ENCODE peak calls at places on chromosomes 5 and 9, in ten cellular contexts. One of them, this sample, is unnamed.

GRCh38 chr5:32446660-32447059 is 2.1 kb upstream of the ZFR start:
- DNase-seq in brain microvascular endothelial cell: no peak
- DNase-seq in CD8-positive, alpha-beta memory T cell: no peak
- DNase-seq in uterus: no peak
- DNase-seq in NCI-H1694 treated with DMSO at 0.1 percent for 48 hours: no peak
- DNase-seq in anterior cingulate cortex: no peak
- DNase-seq in fibroblast of mammary gland: no peak
- DNase-seq in activated naive CD8-positive, alpha-beta T cell treated with anti-CD3 and anti-CD28 coated beads for 36 hours: no peak
- DNase-seq in left ventricle myocardium superior: no peak
- DNase-seq in NCI-H1105 treated with DMSO at 0.1 percent for 48 hours: no peak
- DNase-seq in this sample: no peak

GRCh38 chr9:120942186-120943001 is 15.8 kb upstream of the TRAF1 start:
- DNase-seq in fibroblast of mammary gland: no peak
- DNase-seq in brain microvascular endothelial cell: no peak
- DNase-seq in NCI-H1105 treated with DMSO at 0.1 percent for 48 hours: no peak
- DNase-seq in left ventricle myocardium superior: no peak
- DNase-seq in uterus: peak; percentile 69
- DNase-seq in anterior cingulate cortex: no peak
- DNase-seq in activated naive CD8-positive, alpha-beta T cell treated with anti-CD3 and anti-CD28 coated beads for 36 hours: no peak
- DNase-seq in NCI-H1694 treated with DMSO at 0.1 percent for 48 hours: no peak
- DNase-seq in CD8-positive, alpha-beta memory T cell: no peak
- DNase-seq in this sample: no peak

GRCh38 chr9:100087218-100087617 is 11.6 kb downstream of the ERP44 start:
- DNase-seq in left ventricle myocardium superior: no peak
- DNase-seq in uterus: no peak
- DNase-seq in NCI-H1105 treated with DMSO at 0.1 percent for 48 hours: no peak
- DNase-seq in brain microvascular endothelial cell: peak; percentile 79
- DNase-seq in NCI-H1694 treated with DMSO at 0.1 percent for 48 hours: no peak
- DNase-seq in fibroblast of mammary gland: peak; percentile 51
- DNase-seq in activated naive CD8-positive, alpha-beta T cell treated with anti-CD3 and anti-CD28 coated beads for 36 hours: no peak
- DNase-seq in CD8-positive, alpha-beta memory T cell: no peak
- DNase-seq in anterior cingulate cortex: no peak
- DNase-seq in this sample: peak; percentile 51

GRCh38 chr5:149745212-149745943 is 15.3 kb downstream of the PPARGC1B start:
- DNase-seq in left ventricle myocardium superior: no peak
- DNase-seq in anterior cingulate cortex: no peak
- DNase-seq in fibroblast of mammary gland: no peak
- DNase-seq in CD8-positive, alpha-beta memory T cell: no peak
- DNase-seq in NCI-H1694 treated with DMSO at 0.1 percent for 48 hours: no peak
- DNase-seq in uterus: no peak
- DNase-seq in NCI-H1105 treated with DMSO at 0.1 percent for 48 hours: no peak
- DNase-seq in activated naive CD8-positive, alpha-beta T cell treated with anti-CD3 and anti-CD28 coated beads for 36 hours: no peak
- DNase-seq in brain microvascular endothelial cell: no peak
- DNase-seq in this sample: no peak

GRCh38 chr9:110626109-110626829 is 42.3 kb upstream of the MUSK start:
- DNase-seq in left ventricle myocardium superior: no peak
- DNase-seq in CD8-positive, alpha-beta memory T cell: no peak
- DNase-seq in anterior cingulate cortex: no peak
- DNase-seq in brain microvascular endothelial cell: peak; percentile 80
- DNase-seq in activated naive CD8-positive, alpha-beta T cell treated with anti-CD3 and anti-CD28 coated beads for 36 hours: peak; percentile 18
- DNase-seq in NCI-H1694 treated with DMSO at 0.1 percent for 48 hours: no peak
- DNase-seq in uterus: no peak
- DNase-seq in fibroblast of mammary gland: peak; percentile 94
- DNase-seq in NCI-H1105 treated with DMSO at 0.1 percent for 48 hours: no peak
- DNase-seq in this sample: peak; percentile 72

GRCh38 chr9:124835026-124835501 is 18.2 kb upstream of the WDR38 start:
- DNase-seq in brain microvascular endothelial cell: peak; percentile 91
- DNase-seq in left ventricle myocardium superior: peak; percentile 93
- DNase-seq in fibroblast of mammary gland: peak; percentile 87
- DNase-seq in uterus: peak; percentile 70
- DNase-seq in CD8-positive, alpha-beta memory T cell: no peak
- DNase-seq in NCI-H1105 treated with DMSO at 0.1 percent for 48 hours: peak; percentile 88
- DNase-seq in NCI-H1694 treated with DMSO at 0.1 percent for 48 hours: peak; percentile 76
- DNase-seq in anterior cingulate cortex: no peak
- DNase-seq in activated naive CD8-positive, alpha-beta T cell treated with anti-CD3 and anti-CD28 coated beads for 36 hours: no peak
- DNase-seq in this sample: peak; percentile 63

GRCh38 chr5:112183103-112183634 is 235.9 kb downstream of the EPB41L4A start:
- DNase-seq in left ventricle myocardium superior: no peak
- DNase-seq in uterus: no peak
- DNase-seq in brain microvascular endothelial cell: peak; percentile 35
- DNase-seq in anterior cingulate cortex: no peak
- DNase-seq in activated naive CD8-positive, alpha-beta T cell treated with anti-CD3 and anti-CD28 coated beads for 36 hours: no peak
- DNase-seq in NCI-H1694 treated with DMSO at 0.1 percent for 48 hours: no peak
- DNase-seq in CD8-positive, alpha-beta memory T cell: no peak
- DNase-seq in fibroblast of mammary gland: no peak
- DNase-seq in NCI-H1105 treated with DMSO at 0.1 percent for 48 hours: no peak
- DNase-seq in this sample: no peak

GRCh38 chr9:75891277-75892167 is 1.0 kb downstream of the PCSK5 start:
- DNase-seq in NCI-H1694 treated with DMSO at 0.1 percent for 48 hours: no peak
- DNase-seq in left ventricle myocardium superior: peak; percentile 48
- DNase-seq in brain microvascular endothelial cell: peak; percentile 54
- DNase-seq in anterior cingulate cortex: no peak
- DNase-seq in fibroblast of mammary gland: peak; percentile 30
- DNase-seq in CD8-positive, alpha-beta memory T cell: peak; percentile 48
- DNase-seq in NCI-H1105 treated with DMSO at 0.1 percent for 48 hours: peak; percentile 44
- DNase-seq in activated naive CD8-positive, alpha-beta T cell treated with anti-CD3 and anti-CD28 coated beads for 36 hours: peak; percentile 34
- DNase-seq in uterus: peak; percentile 47
- DNase-seq in this sample: no peak

GRCh38 chr5:95283761-95284511 is 958 bp downstream of the MCTP1 start:
- DNase-seq in NCI-H1694 treated with DMSO at 0.1 percent for 48 hours: peak; percentile 27
- DNase-seq in left ventricle myocardium superior: peak; percentile 33
- DNase-seq in NCI-H1105 treated with DMSO at 0.1 percent for 48 hours: peak; percentile 57
- DNase-seq in uterus: no peak
- DNase-seq in CD8-positive, alpha-beta memory T cell: no peak
- DNase-seq in anterior cingulate cortex: no peak
- DNase-seq in activated naive CD8-positive, alpha-beta T cell treated with anti-CD3 and anti-CD28 coated beads for 36 hours: peak; percentile 35
- DNase-seq in fibroblast of mammary gland: no peak
- DNase-seq in brain microvascular endothelial cell: no peak
- DNase-seq in this sample: no peak

GRCh38 chr5:174596429-174596828 is 128.0 kb upstream of the MSX2 start:
- DNase-seq in activated naive CD8-positive, alpha-beta T cell treated with anti-CD3 and anti-CD28 coated beads for 36 hours: no peak
- DNase-seq in NCI-H1694 treated with DMSO at 0.1 percent for 48 hours: no peak
- DNase-seq in left ventricle myocardium superior: no peak
- DNase-seq in fibroblast of mammary gland: no peak
- DNase-seq in uterus: no peak
- DNase-seq in NCI-H1105 treated with DMSO at 0.1 percent for 48 hours: no peak
- DNase-seq in CD8-positive, alpha-beta memory T cell: no peak
- DNase-seq in anterior cingulate cortex: no peak
- DNase-seq in brain microvascular endothelial cell: peak; percentile 26
- DNase-seq in this sample: no peak

GRCh38 chr5:28523887-28524637 is 1485.7 kb upstream of the CDH9 start:
- DNase-seq in anterior cingulate cortex: no peak
- DNase-seq in activated naive CD8-positive, alpha-beta T cell treated with anti-CD3 and anti-CD28 coated beads for 36 hours: no peak
- DNase-seq in CD8-positive, alpha-beta memory T cell: no peak
- DNase-seq in brain microvascular endothelial cell: peak; percentile 94
- DNase-seq in NCI-H1694 treated with DMSO at 0.1 percent for 48 hours: no peak
- DNase-seq in left ventricle myocardium superior: no peak
- DNase-seq in fibroblast of mammary gland: peak; percentile 77
- DNase-seq in NCI-H1105 treated with DMSO at 0.1 percent for 48 hours: no peak
- DNase-seq in uterus: no peak
- DNase-seq in this sample: peak; percentile 98

GRCh38 chr5:93192107-93192506 is 388.9 kb downstream of the NR2F1-AS1 start:
- DNase-seq in fibroblast of mammary gland: peak; percentile 92
- DNase-seq in activated naive CD8-positive, alpha-beta T cell treated with anti-CD3 and anti-CD28 coated beads for 36 hours: no peak
- DNase-seq in NCI-H1694 treated with DMSO at 0.1 percent for 48 hours: no peak
- DNase-seq in NCI-H1105 treated with DMSO at 0.1 percent for 48 hours: no peak
- DNase-seq in left ventricle myocardium superior: no peak
- DNase-seq in brain microvascular endothelial cell: peak; percentile 60
- DNase-seq in CD8-positive, alpha-beta memory T cell: no peak
- DNase-seq in uterus: no peak
- DNase-seq in anterior cingulate cortex: no peak
- DNase-seq in this sample: peak; percentile 88

GRCh38 chr5:43370352-43370751 is 41.8 kb downstream of the CCL28 start:
- DNase-seq in NCI-H1694 treated with DMSO at 0.1 percent for 48 hours: no peak
- DNase-seq in activated naive CD8-positive, alpha-beta T cell treated with anti-CD3 and anti-CD28 coated beads for 36 hours: no peak
- DNase-seq in left ventricle myocardium superior: no peak
- DNase-seq in fibroblast of mammary gland: no peak
- DNase-seq in brain microvascular endothelial cell: no peak
- DNase-seq in uterus: no peak
- DNase-seq in anterior cingulate cortex: no peak
- DNase-seq in NCI-H1105 treated with DMSO at 0.1 percent for 48 hours: no peak
- DNase-seq in CD8-positive, alpha-beta memory T cell: no peak
- DNase-seq in this sample: no peak

GRCh38 chr9:86943223-86943870 is 4.0 kb downstream of the GAS1 start:
- DNase-seq in fibroblast of mammary gland: no peak
- DNase-seq in NCI-H1105 treated with DMSO at 0.1 percent for 48 hours: peak; percentile 89
- DNase-seq in NCI-H1694 treated with DMSO at 0.1 percent for 48 hours: no peak
- DNase-seq in uterus: no peak
- DNase-seq in activated naive CD8-positive, alpha-beta T cell treated with anti-CD3 and anti-CD28 coated beads for 36 hours: no peak
- DNase-seq in CD8-positive, alpha-beta memory T cell: no peak
- DNase-seq in left ventricle myocardium superior: no peak
- DNase-seq in brain microvascular endothelial cell: no peak
- DNase-seq in anterior cingulate cortex: no peak
- DNase-seq in this sample: no peak

GRCh38 chr5:19795218-19795617 is 192.8 kb downstream of the CDH18 start:
- DNase-seq in uterus: no peak
- DNase-seq in left ventricle myocardium superior: no peak
- DNase-seq in anterior cingulate cortex: no peak
- DNase-seq in fibroblast of mammary gland: peak; percentile 2
- DNase-seq in NCI-H1694 treated with DMSO at 0.1 percent for 48 hours: no peak
- DNase-seq in CD8-positive, alpha-beta memory T cell: no peak
- DNase-seq in activated naive CD8-positive, alpha-beta T cell treated with anti-CD3 and anti-CD28 coated beads for 36 hours: no peak
- DNase-seq in brain microvascular endothelial cell: no peak
- DNase-seq in NCI-H1105 treated with DMSO at 0.1 percent for 48 hours: no peak
- DNase-seq in this sample: no peak

GRCh38 chr5:132274050-132274869 is 16.8 kb downstream of the PDLIM4 start:
- DNase-seq in NCI-H1105 treated with DMSO at 0.1 percent for 48 hours: no peak
- DNase-seq in activated naive CD8-positive, alpha-beta T cell treated with anti-CD3 and anti-CD28 coated beads for 36 hours: no peak
- DNase-seq in anterior cingulate cortex: no peak
- DNase-seq in left ventricle myocardium superior: no peak
- DNase-seq in CD8-positive, alpha-beta memory T cell: no peak
- DNase-seq in NCI-H1694 treated with DMSO at 0.1 percent for 48 hours: no peak
- DNase-seq in fibroblast of mammary gland: no peak
- DNase-seq in brain microvascular endothelial cell: no peak
- DNase-seq in uterus: no peak
- DNase-seq in this sample: no peak

GRCh38 chr9:36486454-36486932 is 86.2 kb upstream of the MELK start:
- DNase-seq in uterus: no peak
- DNase-seq in activated naive CD8-positive, alpha-beta T cell treated with anti-CD3 and anti-CD28 coated beads for 36 hours: peak; percentile 8
- DNase-seq in left ventricle myocardium superior: peak; percentile 27
- DNase-seq in NCI-H1694 treated with DMSO at 0.1 percent for 48 hours: no peak
- DNase-seq in anterior cingulate cortex: no peak
- DNase-seq in CD8-positive, alpha-beta memory T cell: no peak
- DNase-seq in brain microvascular endothelial cell: no peak
- DNase-seq in fibroblast of mammary gland: peak; percentile 7
- DNase-seq in NCI-H1105 treated with DMSO at 0.1 percent for 48 hours: no peak
- DNase-seq in this sample: no peak

GRCh38 chr5:43753069-43753468 is 150.1 kb downstream of the NNT start:
- DNase-seq in NCI-H1105 treated with DMSO at 0.1 percent for 48 hours: no peak
- DNase-seq in left ventricle myocardium superior: no peak
- DNase-seq in brain microvascular endothelial cell: no peak
- DNase-seq in CD8-positive, alpha-beta memory T cell: no peak
- DNase-seq in fibroblast of mammary gland: no peak
- DNase-seq in NCI-H1694 treated with DMSO at 0.1 percent for 48 hours: no peak
- DNase-seq in activated naive CD8-positive, alpha-beta T cell treated with anti-CD3 and anti-CD28 coated beads for 36 hours: no peak
- DNase-seq in uterus: no peak
- DNase-seq in anterior cingulate cortex: no peak
- DNase-seq in this sample: no peak

GRCh38 chr9:27499481-27499880 is 24.6 kb upstream of the IFNK start:
- DNase-seq in fibroblast of mammary gland: peak; percentile 28
- DNase-seq in CD8-positive, alpha-beta memory T cell: no peak
- DNase-seq in activated naive CD8-positive, alpha-beta T cell treated with anti-CD3 and anti-CD28 coated beads for 36 hours: no peak
- DNase-seq in uterus: no peak
- DNase-seq in brain microvascular endothelial cell: peak; percentile 29
- DNase-seq in NCI-H1694 treated with DMSO at 0.1 percent for 48 hours: no peak
- DNase-seq in left ventricle myocardium superior: no peak
- DNase-seq in anterior cingulate cortex: no peak
- DNase-seq in NCI-H1105 treated with DMSO at 0.1 percent for 48 hours: no peak
- DNase-seq in this sample: no peak

GRCh38 chr9:89939893-89940292 is 335.1 kb downstream of the GADD45G start:
- DNase-seq in uterus: no peak
- DNase-seq in left ventricle myocardium superior: no peak
- DNase-seq in NCI-H1694 treated with DMSO at 0.1 percent for 48 hours: no peak
- DNase-seq in fibroblast of mammary gland: no peak
- DNase-seq in anterior cingulate cortex: no peak
- DNase-seq in NCI-H1105 treated with DMSO at 0.1 percent for 48 hours: no peak
- DNase-seq in brain microvascular endothelial cell: no peak
- DNase-seq in activated naive CD8-positive, alpha-beta T cell treated with anti-CD3 and anti-CD28 coated beads for 36 hours: no peak
- DNase-seq in CD8-positive, alpha-beta memory T cell: no peak
- DNase-seq in this sample: no peak